ENCODE peak calls at places on chromosome 1, in ten cellular contexts. X is A549, I is suprapubic skin, T is ovary, U is lower leg skin, Q is uterus, M is K562, O is breast epithelium, S is sigmoid colon, W is tibial nerve. A is an unnamed sample.

GRCh38 chr1:101253976-101254660 is 17.3 kb downstream of the S1PR1 start:
- DNase-seq in T (no peak), Q (peak; percentile 24), O (no peak), I (no peak), W (no peak), X (no peak), U (no peak), S (no peak), M (no peak), A (peak; percentile 26)

GRCh38 chr1:168443899-168444298 is 99.9 kb downstream of the XCL2 start:
- DNase-seq in W (no peak), O (no peak), T (no peak), I (no peak), S (no peak), U (no peak), X (no peak), M (no peak), Q (no peak), A (no peak)

GRCh38 chr1:201737350-201738060 is 91.5 kb upstream of the IPO9 start:
- DNase-seq in I (no peak), X (no peak), M (no peak), T (no peak), U (no peak), W (no peak), Q (peak; percentile 67), O (no peak), S (peak; percentile 91), A (no peak)

GRCh38 chr1:85495556-85495955 is 30.6 kb upstream of the DDAH1 start:
- DNase-seq in T (no peak), S (no peak), M (no peak), X (peak; percentile 4), I (no peak), U (no peak), W (no peak), O (peak; percentile 62), Q (no peak), A (no peak)

GRCh38 chr1:160046494-160047115 is 14.8 kb upstream of the PIGM start:
- DNase-seq in X (peak; percentile 75), M (peak; percentile 96), S (peak; percentile 90), Q (peak; percentile 56), I (no peak), T (peak; percentile 65), U (no peak), W (peak; percentile 59), O (no peak), A (peak; percentile 90)

GRCh38 chr1:101128211-101128727 is 102.7 kb upstream of the DPH5 start:
- DNase-seq in O (no peak), M (peak; percentile 76), Q (no peak), T (no peak), U (no peak), W (no peak), I (no peak), X (no peak), S (no peak), A (peak; percentile 80)

GRCh38 chr1:209704584-209704983 is at the start of gene HSD11B1:
- DNase-seq in X (no peak), M (no peak), O (peak; percentile 53), T (peak; percentile 85), I (peak; percentile 89), U (peak; percentile 96), W (peak; percentile 66), S (peak; percentile 93), Q (peak; percentile 91), A (no peak)

GRCh38 chr1:110674337-110675059 is at the start of gene KCNA3:
- DNase-seq in M (no peak), U (peak; percentile 87), O (peak; percentile 49), I (no peak), W (no peak), T (peak; percentile 66), X (no peak), Q (peak; percentile 51), S (no peak), A (no peak)

GRCh38 chr1:28506907-28507246 is 1.0 kb downstream of the RCC1 start:
- DNase-seq in M (no peak), T (no peak), X (no peak), U (no peak), S (no peak), W (no peak), I (no peak), O (no peak), Q (no peak), A (peak; percentile 57)

GRCh38 chr1:247330548-247331171 is 1.0 kb downstream of the ZNF496 start:
- DNase-seq in X (peak; percentile 23), U (no peak), W (no peak), S (no peak), O (no peak), I (no peak), M (no peak), Q (no peak), T (no peak), A (no peak)

GRCh38 chr1:202085682-202086373 is 36.9 kb upstream of the GPR37L1 start:
- DNase-seq in S (no peak), O (peak; percentile 83), X (no peak), Q (no peak), T (peak; percentile 40), I (no peak), U (no peak), M (peak; percentile 7), W (no peak), A (no peak)

GRCh38 chr1:56686171-56686570 is 41.1 kb downstream of the PRKAA2 start:
- DNase-seq in Q (no peak), O (no peak), U (no peak), I (no peak), T (no peak), M (no peak), S (no peak), W (no peak), X (no peak), A (no peak)

GRCh38 chr1:192993426-192994085 is 65.6 kb downstream of the UCHL5 start:
- DNase-seq in W (no peak), Q (no peak), M (no peak), T (no peak), S (no peak), I (no peak), O (no peak), U (no peak), X (no peak), A (no peak)

GRCh38 chr1:220990417-220991337 is 111.4 kb downstream of the HLX start:
- DNase-seq in U (no peak), I (no peak), M (peak; percentile 33), S (no peak), X (no peak), T (no peak), Q (no peak), O (no peak), W (no peak), A (peak; percentile 43)

GRCh38 chr1:21552715-21553114 is 43.5 kb downstream of the ALPL start:
- DNase-seq in X (no peak), I (no peak), S (no peak), U (no peak), M (no peak), Q (no peak), T (no peak), W (no peak), O (no peak), A (no peak)

GRCh38 chr1:91630803-91631202 is 130.2 kb downstream of the CDC7 start:
- DNase-seq in I (no peak), X (no peak), S (no peak), Q (no peak), U (no peak), W (no peak), O (no peak), M (no peak), T (no peak), A (no peak)

GRCh38 chr1:9428601-9429368 is 110.5 kb upstream of the SLC25A33 start:
- DNase-seq in M (peak; percentile 99), U (peak; percentile 100), Q (peak; percentile 100), O (peak; percentile 100), X (peak; percentile 87), W (peak; percentile 99), S (peak; percentile 99), T (peak; percentile 100), I (peak; percentile 99), A (peak; percentile 100)
- TF ChIP-seq POLR2A in M (peak; percentile 84), U (no peak), Q (peak; percentile 84), O (peak; percentile 71), X (peak; percentile 62), W (peak; percentile 79), S (peak; percentile 48), T (peak; percentile 58), I (peak; percentile 33), A (peak; percentile 94)

GRCh38 chr1:147852706-147853225 is 49.8 kb upstream of the GJA8 start:
- DNase-seq in M (no peak), O (no peak), Q (no peak), W (no peak), S (no peak), U (no peak), I (no peak), X (no peak), T (no peak), A (no peak)
- TF ChIP-seq POLR2A in M (no peak), O (no peak), Q (no peak), W (no peak), S (no peak), U (no peak), I (no peak), X (no peak), T (no peak), A (no peak)

DNA sequence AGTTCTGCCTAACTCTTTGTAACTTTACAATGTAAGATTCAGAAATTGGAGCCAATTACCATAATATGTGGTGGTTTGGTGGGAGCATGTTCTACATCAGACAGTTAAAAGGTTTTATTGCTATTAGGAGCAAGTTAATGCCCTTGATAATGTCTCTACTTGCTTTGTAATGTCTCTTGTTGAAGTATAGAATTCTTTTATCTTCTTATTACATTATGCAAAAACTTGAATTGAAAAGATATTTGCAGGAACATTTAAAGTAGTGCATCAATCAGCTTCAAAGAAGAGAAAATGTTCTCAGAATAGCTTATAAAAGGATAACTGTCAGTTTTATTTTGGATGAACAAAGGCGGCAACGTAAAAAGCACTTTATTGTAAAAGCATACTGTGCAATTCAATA is 77.8 kb downstream of the RWDD3 start:
- DNase-seq in I (no peak), W (no peak), S (no peak), X (no peak), M (no peak), O (no peak), T (no peak), Q (no peak), U (no peak), A (no peak)
- TF ChIP-seq POLR2A in I (no peak), W (no peak), S (no peak), X (no peak), M (no peak), O (no peak), T (no peak), Q (no peak), U (no peak), A (no peak)

GRCh38 chr1:78630600-78630999 is 10.4 kb downstream of the IFI44L start:
- DNase-seq in U (no peak), X (no peak), M (no peak), Q (no peak), S (no peak), T (no peak), I (no peak), W (no peak), O (no peak), A (no peak)

GRCh38 chr1:78627321-78627720 is 7.1 kb downstream of the IFI44L start:
- DNase-seq in T (no peak), S (no peak), I (no peak), X (no peak), W (no peak), Q (no peak), O (no peak), M (no peak), U (no peak), A (no peak)

DNA sequence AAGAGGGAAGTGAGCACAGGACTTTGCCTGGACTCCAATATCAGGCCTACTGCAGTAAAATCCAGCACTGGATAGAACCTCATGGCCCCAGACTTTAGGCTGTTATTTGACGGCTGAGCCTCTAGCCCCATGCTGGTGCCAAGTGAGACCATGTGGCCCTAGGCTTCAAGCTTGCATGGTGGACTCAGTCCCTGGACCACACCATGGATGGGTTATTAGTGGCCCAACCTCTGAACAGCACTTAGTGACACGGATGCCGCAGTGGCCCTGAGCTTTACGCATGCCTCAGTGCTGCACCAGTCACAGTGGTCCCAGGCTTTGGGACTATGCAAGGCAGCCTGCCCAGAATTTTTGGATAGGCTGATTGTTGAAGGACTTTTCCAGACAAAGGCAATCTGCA is 13.0 kb downstream of the IFI44L start:
- DNase-seq in Q (no peak), S (no peak), U (no peak), M (no peak), I (no peak), W (no peak), O (no peak), X (no peak), T (no peak), A (no peak)
- TF ChIP-seq POLR2A in Q (no peak), S (no peak), U (no peak), M (no peak), I (no peak), W (no peak), O (no peak), X (no peak), T (no peak), A (no peak)

A was measured in erythroblast.